ENCODE peak calls at places on chromosomes 7 and 10, in ten cellular contexts. One of them, this sample, is unnamed.

GRCh38 chr10:121284952-121285351 is 313.3 kb downstream of the FGFR2 start:
- DNase-seq in fibroblast of the aortic adventitia: no peak
- DNase-seq in left lung: no peak
- DNase-seq in transverse colon: no peak
- DNase-seq in Caco-2: no peak
- DNase-seq in kidney: no peak
- DNase-seq in WERI-Rb-1: no peak
- DNase-seq in right lobe of liver: no peak
- DNase-seq in cardiac fibroblast: no peak
- DNase-seq in left ventricle myocardium inferior: no peak
- DNase-seq in this sample: no peak

GRCh38 chr7:133339772-133340171 is 86.9 kb downstream of the EXOC4 start:
- DNase-seq in fibroblast of the aortic adventitia: no peak
- DNase-seq in cardiac fibroblast: no peak
- DNase-seq in left lung: no peak
- DNase-seq in transverse colon: no peak
- DNase-seq in Caco-2: no peak
- DNase-seq in kidney: no peak
- DNase-seq in right lobe of liver: no peak
- DNase-seq in WERI-Rb-1: no peak
- DNase-seq in left ventricle myocardium inferior: no peak
- DNase-seq in this sample: no peak

GRCh38 chr7:50304911-50305621 is 550 bp downstream of the IKZF1 start:
- DNase-seq in right lobe of liver: no peak
- DNase-seq in transverse colon: peak
- DNase-seq in kidney: no peak
- DNase-seq in fibroblast of the aortic adventitia: no peak
- DNase-seq in Caco-2: no peak
- DNase-seq in left ventricle myocardium inferior: no peak
- DNase-seq in WERI-Rb-1: no peak
- DNase-seq in cardiac fibroblast: no peak
- DNase-seq in left lung: no peak
- DNase-seq in this sample: no peak

GRCh38 chr7:92631067-92631829 is 41.1 kb upstream of the FAM133B start:
- DNase-seq in kidney: no peak
- DNase-seq in WERI-Rb-1: no peak
- DNase-seq in Caco-2: no peak
- DNase-seq in fibroblast of the aortic adventitia: no peak
- DNase-seq in right lobe of liver: no peak
- DNase-seq in left lung: no peak
- DNase-seq in cardiac fibroblast: no peak
- DNase-seq in transverse colon: no peak
- DNase-seq in left ventricle myocardium inferior: no peak
- DNase-seq in this sample: no peak

GRCh38 chr7:74097937-74098614 is 14.5 kb downstream of the LIMK1 start:
- DNase-seq in cardiac fibroblast: peak
- DNase-seq in transverse colon: peak
- DNase-seq in fibroblast of the aortic adventitia: peak
- DNase-seq in right lobe of liver: no peak
- DNase-seq in WERI-Rb-1: peak
- DNase-seq in Caco-2: no peak
- DNase-seq in left lung: peak
- DNase-seq in kidney: no peak
- DNase-seq in left ventricle myocardium inferior: no peak
- DNase-seq in this sample: no peak

GRCh38 chr7:157541796-157542668 is 205.2 kb downstream of the DNAJB6 start:
- DNase-seq in left ventricle myocardium inferior: no peak
- DNase-seq in transverse colon: no peak
- DNase-seq in Caco-2: no peak
- DNase-seq in fibroblast of the aortic adventitia: no peak
- DNase-seq in kidney: peak
- DNase-seq in right lobe of liver: no peak
- DNase-seq in WERI-Rb-1: no peak
- DNase-seq in cardiac fibroblast: no peak
- DNase-seq in left lung: peak
- DNase-seq in this sample: peak

GRCh38 chr10:124302951-124303505 is 115.7 kb downstream of the OAT start:
- DNase-seq in left ventricle myocardium inferior: no peak
- DNase-seq in left lung: peak
- DNase-seq in WERI-Rb-1: no peak
- DNase-seq in kidney: no peak
- DNase-seq in fibroblast of the aortic adventitia: no peak
- DNase-seq in Caco-2: no peak
- DNase-seq in right lobe of liver: no peak
- DNase-seq in cardiac fibroblast: no peak
- DNase-seq in transverse colon: no peak
- DNase-seq in this sample: no peak

GRCh38 chr10:101287922-101288638 is 58.8 kb upstream of the LBX1 start:
- DNase-seq in left ventricle myocardium inferior: no peak
- DNase-seq in kidney: peak
- DNase-seq in Caco-2: peak
- DNase-seq in fibroblast of the aortic adventitia: peak
- DNase-seq in transverse colon: no peak
- DNase-seq in WERI-Rb-1: peak
- DNase-seq in cardiac fibroblast: peak
- DNase-seq in right lobe of liver: no peak
- DNase-seq in left lung: no peak
- DNase-seq in this sample: peak

GRCh38 chr7:18352339-18353255 is 143.0 kb upstream of the HDAC9 start:
- DNase-seq in Caco-2: peak
- DNase-seq in kidney: no peak
- DNase-seq in WERI-Rb-1: peak
- DNase-seq in left lung: no peak
- DNase-seq in transverse colon: peak
- DNase-seq in left ventricle myocardium inferior: no peak
- DNase-seq in cardiac fibroblast: peak
- DNase-seq in fibroblast of the aortic adventitia: peak
- DNase-seq in right lobe of liver: no peak
- DNase-seq in this sample: peak

GRCh38 chr10:3887885-3888476 is 103.0 kb upstream of the KLF6 start:
- DNase-seq in transverse colon: peak
- DNase-seq in kidney: no peak
- DNase-seq in Caco-2: peak
- DNase-seq in cardiac fibroblast: peak
- DNase-seq in left lung: peak
- DNase-seq in left ventricle myocardium inferior: no peak
- DNase-seq in fibroblast of the aortic adventitia: peak
- DNase-seq in right lobe of liver: peak
- DNase-seq in WERI-Rb-1: no peak
- DNase-seq in this sample: no peak

GRCh38 chr7:140640060-140640611 is 477 bp downstream of the DENND2A start:
- DNase-seq in right lobe of liver: peak
- DNase-seq in WERI-Rb-1: peak
- DNase-seq in left lung: no peak
- DNase-seq in transverse colon: peak
- DNase-seq in Caco-2: peak
- DNase-seq in cardiac fibroblast: peak
- DNase-seq in left ventricle myocardium inferior: peak
- DNase-seq in kidney: peak
- DNase-seq in fibroblast of the aortic adventitia: peak
- DNase-seq in this sample: peak

GRCh38 chr7:80611779-80612178 is 26.7 kb upstream of the CD36 start:
- DNase-seq in kidney: peak
- DNase-seq in Caco-2: no peak
- DNase-seq in transverse colon: no peak
- DNase-seq in cardiac fibroblast: peak
- DNase-seq in left lung: peak
- DNase-seq in WERI-Rb-1: no peak
- DNase-seq in fibroblast of the aortic adventitia: peak
- DNase-seq in right lobe of liver: peak
- DNase-seq in left ventricle myocardium inferior: peak
- DNase-seq in this sample: no peak

GRCh38 chr7:16422100-16422430 is 727 bp upstream of the CRPPA start:
- DNase-seq in fibroblast of the aortic adventitia: peak
- DNase-seq in transverse colon: no peak
- DNase-seq in right lobe of liver: no peak
- DNase-seq in Caco-2: no peak
- DNase-seq in left lung: no peak
- DNase-seq in left ventricle myocardium inferior: no peak
- DNase-seq in WERI-Rb-1: no peak
- DNase-seq in kidney: no peak
- DNase-seq in cardiac fibroblast: peak
- DNase-seq in this sample: no peak

GRCh38 chr10:2850202-2850601 is 217.1 kb upstream of the PFKP start:
- DNase-seq in Caco-2: no peak
- DNase-seq in cardiac fibroblast: no peak
- DNase-seq in left ventricle myocardium inferior: no peak
- DNase-seq in WERI-Rb-1: no peak
- DNase-seq in right lobe of liver: no peak
- DNase-seq in kidney: no peak
- DNase-seq in fibroblast of the aortic adventitia: no peak
- DNase-seq in left lung: no peak
- DNase-seq in transverse colon: no peak
- DNase-seq in this sample: no peak

GRCh38 chr7:103063895-103064294 is 10.7 kb downstream of the FBXL13 start:
- DNase-seq in left ventricle myocardium inferior: no peak
- DNase-seq in Caco-2: no peak
- DNase-seq in right lobe of liver: no peak
- DNase-seq in left lung: no peak
- DNase-seq in fibroblast of the aortic adventitia: no peak
- DNase-seq in kidney: no peak
- DNase-seq in WERI-Rb-1: no peak
- DNase-seq in transverse colon: no peak
- DNase-seq in cardiac fibroblast: no peak
- DNase-seq in this sample: no peak
- TF ChIP-seq CTCF in left ventricle myocardium inferior: no peak
- TF ChIP-seq CTCF in Caco-2: no peak
- TF ChIP-seq CTCF in right lobe of liver: no peak
- TF ChIP-seq CTCF in left lung: no peak
- TF ChIP-seq CTCF in fibroblast of the aortic adventitia: no peak
- TF ChIP-seq CTCF in kidney: no peak
- TF ChIP-seq CTCF in WERI-Rb-1: peak
- TF ChIP-seq CTCF in transverse colon: no peak
- TF ChIP-seq CTCF in cardiac fibroblast: no peak
- TF ChIP-seq CTCF in this sample: no peak

GRCh38 chr7:102044984-102045673 is 227.7 kb downstream of the CUX1 start:
- DNase-seq in right lobe of liver: no peak
- DNase-seq in fibroblast of the aortic adventitia: peak
- DNase-seq in Caco-2: no peak
- DNase-seq in kidney: peak
- DNase-seq in left lung: peak
- DNase-seq in left ventricle myocardium inferior: peak
- DNase-seq in cardiac fibroblast: peak
- DNase-seq in transverse colon: no peak
- DNase-seq in WERI-Rb-1: no peak
- DNase-seq in this sample: no peak
- TF ChIP-seq CTCF in right lobe of liver: no peak
- TF ChIP-seq CTCF in fibroblast of the aortic adventitia: no peak
- TF ChIP-seq CTCF in Caco-2: no peak
- TF ChIP-seq CTCF in kidney: no peak
- TF ChIP-seq CTCF in left lung: no peak
- TF ChIP-seq CTCF in left ventricle myocardium inferior: no peak
- TF ChIP-seq CTCF in cardiac fibroblast: no peak
- TF ChIP-seq CTCF in transverse colon: no peak
- TF ChIP-seq CTCF in WERI-Rb-1: no peak
- TF ChIP-seq CTCF in this sample: no peak

GRCh38 chr7:111852081-111852480 is 289.8 kb upstream of the IMMP2L start:
- DNase-seq in transverse colon: no peak
- DNase-seq in WERI-Rb-1: no peak
- DNase-seq in left lung: no peak
- DNase-seq in Caco-2: no peak
- DNase-seq in left ventricle myocardium inferior: no peak
- DNase-seq in cardiac fibroblast: no peak
- DNase-seq in right lobe of liver: no peak
- DNase-seq in kidney: no peak
- DNase-seq in fibroblast of the aortic adventitia: no peak
- DNase-seq in this sample: no peak

GRCh38 chr7:111858331-111858730 is 296.0 kb upstream of the IMMP2L start:
- DNase-seq in right lobe of liver: no peak
- DNase-seq in Caco-2: no peak
- DNase-seq in left lung: no peak
- DNase-seq in fibroblast of the aortic adventitia: no peak
- DNase-seq in WERI-Rb-1: no peak
- DNase-seq in cardiac fibroblast: no peak
- DNase-seq in kidney: no peak
- DNase-seq in left ventricle myocardium inferior: no peak
- DNase-seq in transverse colon: no peak
- DNase-seq in this sample: no peak

GRCh38 chr7:111855161-111855841 is 293.0 kb upstream of the IMMP2L start:
- DNase-seq in WERI-Rb-1: peak
- DNase-seq in fibroblast of the aortic adventitia: peak
- DNase-seq in left lung: no peak
- DNase-seq in left ventricle myocardium inferior: no peak
- DNase-seq in right lobe of liver: no peak
- DNase-seq in kidney: no peak
- DNase-seq in Caco-2: peak
- DNase-seq in cardiac fibroblast: peak
- DNase-seq in transverse colon: peak
- DNase-seq in this sample: peak

GRCh38 chr7:111853231-111853990 is 291.1 kb upstream of the IMMP2L start:
- DNase-seq in transverse colon: no peak
- DNase-seq in left ventricle myocardium inferior: no peak
- DNase-seq in Caco-2: peak
- DNase-seq in WERI-Rb-1: peak
- DNase-seq in right lobe of liver: no peak
- DNase-seq in fibroblast of the aortic adventitia: peak
- DNase-seq in kidney: no peak
- DNase-seq in cardiac fibroblast: peak
- DNase-seq in left lung: no peak
- DNase-seq in this sample: no peak

DNA sequence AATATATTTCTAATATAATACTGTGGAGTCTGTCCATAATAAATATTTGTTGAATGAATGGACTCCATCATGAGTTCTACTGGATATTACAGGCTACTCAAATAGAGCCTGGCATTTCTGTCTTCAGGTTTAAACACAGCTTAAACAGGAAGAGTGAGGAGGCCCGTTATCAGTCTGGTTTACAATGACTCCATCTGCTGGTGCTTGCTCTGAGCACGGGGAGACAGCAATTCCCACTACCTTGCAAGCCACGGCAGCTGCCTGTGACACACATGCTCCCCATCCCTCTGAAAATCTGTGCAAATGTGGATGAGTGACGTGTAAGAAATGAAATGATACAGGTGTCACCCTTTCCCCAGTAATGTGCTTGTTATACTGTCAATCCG is 293.5 kb upstream of the IMMP2L start:
- DNase-seq in Caco-2: peak
- DNase-seq in transverse colon: no peak
- DNase-seq in right lobe of liver: no peak
- DNase-seq in left ventricle myocardium inferior: no peak
- DNase-seq in WERI-Rb-1: peak
- DNase-seq in left lung: no peak
- DNase-seq in fibroblast of the aortic adventitia: peak
- DNase-seq in cardiac fibroblast: peak
- DNase-seq in kidney: no peak
- DNase-seq in this sample: peak
- TF ChIP-seq CTCF in Caco-2: peak
- TF ChIP-seq CTCF in transverse colon: no peak
- TF ChIP-seq CTCF in right lobe of liver: no peak
- TF ChIP-seq CTCF in left ventricle myocardium inferior: no peak
- TF ChIP-seq CTCF in WERI-Rb-1: peak
- TF ChIP-seq CTCF in left lung: no peak
- TF ChIP-seq CTCF in fibroblast of the aortic adventitia: peak
- TF ChIP-seq CTCF in cardiac fibroblast: peak
- TF ChIP-seq CTCF in kidney: peak
- TF ChIP-seq CTCF in this sample: no peak

DNA sequence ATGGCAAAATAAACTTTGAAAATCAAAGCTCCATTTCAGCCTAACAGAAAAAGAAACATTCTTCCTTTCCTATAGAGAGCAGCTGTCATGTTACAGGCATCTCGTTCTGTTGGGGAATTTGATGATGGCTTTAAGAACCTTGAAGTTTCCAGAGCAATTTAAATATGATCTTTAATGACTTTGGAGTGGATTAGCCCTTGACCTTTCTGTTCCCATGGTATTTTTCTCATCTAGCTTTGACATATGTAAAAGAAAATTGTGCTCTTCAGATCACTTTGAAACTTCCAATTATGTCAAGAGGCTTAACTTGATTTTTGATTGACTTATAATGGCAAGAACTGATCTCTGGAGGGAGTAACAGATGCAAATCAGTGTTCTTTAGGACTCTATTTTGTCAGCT is 157.6 kb upstream of the SEMA3E start:
- DNase-seq in right lobe of liver: no peak
- DNase-seq in kidney: no peak
- DNase-seq in transverse colon: no peak
- DNase-seq in left ventricle myocardium inferior: no peak
- DNase-seq in WERI-Rb-1: no peak
- DNase-seq in fibroblast of the aortic adventitia: no peak
- DNase-seq in Caco-2: no peak
- DNase-seq in left lung: no peak
- DNase-seq in cardiac fibroblast: no peak
- DNase-seq in this sample: no peak
- TF ChIP-seq CTCF in right lobe of liver: no peak
- TF ChIP-seq CTCF in kidney: no peak
- TF ChIP-seq CTCF in transverse colon: no peak
- TF ChIP-seq CTCF in left ventricle myocardium inferior: no peak
- TF ChIP-seq CTCF in WERI-Rb-1: no peak
- TF ChIP-seq CTCF in fibroblast of the aortic adventitia: no peak
- TF ChIP-seq CTCF in Caco-2: no peak
- TF ChIP-seq CTCF in left lung: no peak
- TF ChIP-seq CTCF in cardiac fibroblast: no peak
- TF ChIP-seq CTCF in this sample: no peak